ENCODE peak calls at places on chromosome 13, in ten cellular contexts. Z is NB4, X is ovary, K is heart left ventricle, J is adrenal gland, O is A549, R is uterus, I is H1, T is spleen, S is Peyer's patch. N is an unnamed sample.

GRCh38 chr13:93036380-93036779 is 190.2 kb upstream of the GPC6 start:
- DNase-seq in I (no peak), O (no peak), J (no peak), R (no peak), X (no peak), T (no peak), K (no peak), S (no peak), Z (no peak), N (no peak)

GRCh38 chr13:93280688-93281087 is 54.1 kb downstream of the GPC6 start:
- DNase-seq in I (no peak), T (no peak), S (no peak), Z (no peak), R (no peak), O (no peak), X (no peak), J (no peak), K (no peak), N (no peak)

GRCh38 chr13:51714663-51715168 is 89.2 kb downstream of the DHRS12 start:
- DNase-seq in I (no peak), K (no peak), X (no peak), Z (peak), S (no peak), J (no peak), R (no peak), O (peak), T (no peak), N (no peak)

GRCh38 chr13:27920677-27921420 is 1.0 kb downstream of the PDX1 start:
- DNase-seq in Z (peak), I (no peak), T (no peak), J (no peak), K (no peak), X (no peak), S (peak), R (no peak), O (peak), N (no peak)

GRCh38 chr13:48449656-48450055 is 36.7 kb upstream of the LPAR6 start:
- DNase-seq in J (no peak), R (no peak), T (no peak), X (no peak), Z (no peak), S (no peak), I (no peak), O (no peak), K (no peak), N (no peak)

GRCh38 chr13:38477676-38478075 is 128.0 kb downstream of the UFM1 start:
- DNase-seq in O (no peak), I (no peak), R (no peak), X (no peak), S (no peak), K (no peak), Z (no peak), J (no peak), T (no peak), N (no peak)

GRCh38 chr13:79667771-79668170 is 186.8 kb downstream of the NDFIP2 start:
- DNase-seq in Z (no peak), S (no peak), K (no peak), O (no peak), R (no peak), X (no peak), J (no peak), T (no peak), I (no peak), N (no peak)

GRCh38 chr13:51221674-51222509 is at the start of gene FAM124A:
- DNase-seq in T (peak), O (peak), I (no peak), S (peak), K (peak), Z (peak), J (peak), R (peak), X (peak), N (peak)

GRCh38 chr13:98537740-98538139 is 39.2 kb downstream of the STK24 start:
- DNase-seq in J (no peak), O (no peak), Z (no peak), X (no peak), K (no peak), R (no peak), I (no peak), T (no peak), S (no peak), N (no peak)

GRCh38 chr13:21976159-21976558 is 305.3 kb downstream of the FGF9 start:
- DNase-seq in T (no peak), Z (no peak), X (no peak), O (no peak), I (no peak), S (no peak), K (no peak), R (no peak), J (no peak), N (no peak)

GRCh38 chr13:105506463-105506862 is 1029.0 kb downstream of the EFNB2 start:
- DNase-seq in J (no peak), K (no peak), Z (no peak), X (no peak), T (no peak), R (no peak), O (no peak), S (no peak), I (no peak), N (no peak)

GRCh38 chr13:80166352-80166751 is 174.6 kb downstream of the SPRY2 start:
- DNase-seq in T (no peak), I (no peak), K (no peak), O (no peak), R (no peak), Z (no peak), X (no peak), J (peak), S (no peak), N (no peak)

GRCh38 chr13:20197361-20197834 is 4.7 kb upstream of the GJB2 start:
- DNase-seq in J (peak), O (peak), K (no peak), T (no peak), S (no peak), I (no peak), X (no peak), Z (peak), R (no peak), N (peak)

GRCh38 chr13:78816592-78816991 is 157.6 kb upstream of the OBI1 start:
- DNase-seq in X (no peak), K (no peak), R (no peak), J (no peak), I (no peak), Z (no peak), T (no peak), S (no peak), O (no peak), N (no peak)

GRCh38 chr13:99827011-99827410 is 144.6 kb downstream of the ZIC5 start:
- DNase-seq in O (no peak), J (no peak), T (no peak), Z (no peak), S (no peak), X (no peak), I (no peak), R (no peak), K (no peak), N (no peak)

GRCh38 chr13:100301418-100301817 is 212.5 kb downstream of the PCCA start:
- DNase-seq in S (no peak), R (no peak), J (peak), X (no peak), O (no peak), T (no peak), K (no peak), I (no peak), Z (no peak), N (no peak)

GRCh38 chr13:37640499-37640898 is 41.9 kb upstream of the POSTN start:
- DNase-seq in K (no peak), R (no peak), O (peak), T (no peak), Z (peak), I (no peak), J (peak), X (no peak), S (no peak), N (no peak)

GRCh38 chr13:87356314-87356713 is 314.9 kb upstream of the SLITRK5 start:
- DNase-seq in R (no peak), K (no peak), I (no peak), S (no peak), X (no peak), O (no peak), J (no peak), T (peak), Z (no peak), N (no peak)

GRCh38 chr13:110942248-110942981 is 27.5 kb upstream of the ANKRD10 start:
- DNase-seq in X (no peak), O (no peak), K (no peak), T (no peak), J (no peak), R (no peak), S (no peak), Z (no peak), I (no peak), N (no peak)

GRCh38 chr13:42964681-42965305 is 27.2 kb downstream of the EPSTI1 start:
- DNase-seq in O (no peak), R (no peak), J (no peak), K (no peak), S (no peak), X (no peak), Z (no peak), T (no peak), I (no peak), N (no peak)

GRCh38 chr13:24042710-24043440 is 117.6 kb upstream of the SPATA13 start:
- DNase-seq in T (no peak), Z (peak), O (no peak), R (no peak), I (no peak), X (no peak), S (no peak), J (no peak), K (no peak), N (no peak)

GRCh38 chr13:32538234-32538620 is 368 bp downstream of the N4BP2L2 start:
- DNase-seq in K (peak), S (no peak), X (no peak), J (peak), T (peak), O (no peak), Z (no peak), R (no peak), I (no peak), N (peak)

GRCh38 chr13:99341969-99342722 is 34.9 kb upstream of the GPR183 start:
- DNase-seq in I (no peak), S (no peak), Z (no peak), K (no peak), X (no peak), J (no peak), O (no peak), R (no peak), T (no peak), N (no peak)

GRCh38 chr13:110944121-110944967 is 29.5 kb upstream of the ANKRD10 start:
- DNase-seq in S (no peak), T (no peak), R (no peak), X (peak), J (peak), Z (peak), I (no peak), K (no peak), O (peak), N (peak)

GRCh38 chr13:20160346-20161274 is at the start of gene GJA3:
- DNase-seq in K (peak), S (no peak), I (no peak), X (no peak), R (no peak), T (peak), Z (peak), O (peak), J (no peak), N (peak)

GRCh38 chr13:76512676-76513277 is 373.4 kb downstream of the KCTD12 start:
- DNase-seq in T (no peak), X (no peak), O (peak), Z (peak), S (no peak), R (no peak), I (no peak), K (no peak), J (peak), N (no peak)

GRCh38 chr13:82364525-82364924 is 1517.7 kb downstream of the SLITRK1 start:
- DNase-seq in Z (no peak), T (no peak), R (no peak), X (no peak), I (no peak), K (no peak), O (no peak), J (no peak), S (no peak), N (no peak)

GRCh38 chr13:42997381-42997780 is 5.3 kb upstream of the EPSTI1 start:
- DNase-seq in X (no peak), Z (no peak), R (no peak), T (no peak), S (no peak), I (no peak), J (no peak), K (no peak), O (no peak), N (no peak)

GRCh38 chr13:31160857-31161582 is 684 bp downstream of the HSPH1 start:
- DNase-seq in K (peak), J (peak), O (peak), Z (peak), X (peak), S (peak), T (peak), R (peak), I (no peak), N (no peak)

GRCh38 chr13:91397595-91397994 is 826 bp upstream of the GPC5 start:
- DNase-seq in K (no peak), Z (no peak), I (no peak), S (no peak), T (no peak), J (no peak), R (no peak), O (no peak), X (no peak), N (no peak)

GRCh38 chr13:65964672-65965071 is 1265.5 kb downstream of the PCDH9 start:
- DNase-seq in K (no peak), S (no peak), Z (no peak), I (no peak), X (no peak), J (no peak), O (no peak), R (no peak), T (no peak), N (no peak)

GRCh38 chr13:45206340-45206739 is 5.5 kb upstream of the KCTD4 start:
- DNase-seq in S (no peak), O (peak), J (no peak), I (no peak), K (no peak), R (no peak), X (no peak), Z (no peak), T (no peak), N (no peak)

GRCh38 chr13:40207110-40207478 is 459.3 kb downstream of the FOXO1 start:
- DNase-seq in I (no peak), K (no peak), Z (peak), J (no peak), S (no peak), R (no peak), T (no peak), X (no peak), O (no peak), N (no peak)

GRCh38 chr13:47110833-47111240 is 214.0 kb upstream of the HTR2A start:
- DNase-seq in J (no peak), O (no peak), S (no peak), X (no peak), Z (no peak), I (no peak), T (no peak), K (no peak), R (no peak), N (no peak)
- TF ChIP-seq POLR2A in J (no peak), O (no peak), S (no peak), X (no peak), Z (no peak), I (no peak), T (no peak), K (no peak), R (no peak), N (no peak)

GRCh38 chr13:29923554-29924481 is 73.4 kb upstream of the UBL3 start:
- DNase-seq in X (peak), T (peak), I (peak), R (peak), J (peak), K (peak), Z (peak), O (peak), S (peak), N (peak)
- TF ChIP-seq POLR2A in X (no peak), T (no peak), I (no peak), R (peak), J (no peak), K (no peak), Z (no peak), O (no peak), S (no peak), N (no peak)

GRCh38 chr13:101917475-101917810 is 465.0 kb downstream of the ITGBL1 start:
- DNase-seq in R (no peak), O (no peak), K (no peak), I (no peak), S (no peak), T (no peak), X (no peak), J (no peak), Z (no peak), N (no peak)

GRCh38 chr13:101916108-101916757 is 463.8 kb downstream of the ITGBL1 start:
- DNase-seq in S (no peak), K (peak), J (no peak), Z (no peak), R (no peak), O (peak), I (peak), X (no peak), T (no peak), N (no peak)

GRCh38 chr13:101919541-101920306 is 467.2 kb downstream of the ITGBL1 start:
- DNase-seq in J (no peak), T (no peak), K (peak), Z (peak), S (no peak), O (no peak), X (no peak), I (no peak), R (no peak), N (no peak)

GRCh38 chr13:101916758-101917474 is 464.4 kb downstream of the ITGBL1 start:
- DNase-seq in J (no peak), R (no peak), T (no peak), K (no peak), S (no peak), Z (no peak), O (no peak), I (no peak), X (no peak), N (no peak)

DNA sequence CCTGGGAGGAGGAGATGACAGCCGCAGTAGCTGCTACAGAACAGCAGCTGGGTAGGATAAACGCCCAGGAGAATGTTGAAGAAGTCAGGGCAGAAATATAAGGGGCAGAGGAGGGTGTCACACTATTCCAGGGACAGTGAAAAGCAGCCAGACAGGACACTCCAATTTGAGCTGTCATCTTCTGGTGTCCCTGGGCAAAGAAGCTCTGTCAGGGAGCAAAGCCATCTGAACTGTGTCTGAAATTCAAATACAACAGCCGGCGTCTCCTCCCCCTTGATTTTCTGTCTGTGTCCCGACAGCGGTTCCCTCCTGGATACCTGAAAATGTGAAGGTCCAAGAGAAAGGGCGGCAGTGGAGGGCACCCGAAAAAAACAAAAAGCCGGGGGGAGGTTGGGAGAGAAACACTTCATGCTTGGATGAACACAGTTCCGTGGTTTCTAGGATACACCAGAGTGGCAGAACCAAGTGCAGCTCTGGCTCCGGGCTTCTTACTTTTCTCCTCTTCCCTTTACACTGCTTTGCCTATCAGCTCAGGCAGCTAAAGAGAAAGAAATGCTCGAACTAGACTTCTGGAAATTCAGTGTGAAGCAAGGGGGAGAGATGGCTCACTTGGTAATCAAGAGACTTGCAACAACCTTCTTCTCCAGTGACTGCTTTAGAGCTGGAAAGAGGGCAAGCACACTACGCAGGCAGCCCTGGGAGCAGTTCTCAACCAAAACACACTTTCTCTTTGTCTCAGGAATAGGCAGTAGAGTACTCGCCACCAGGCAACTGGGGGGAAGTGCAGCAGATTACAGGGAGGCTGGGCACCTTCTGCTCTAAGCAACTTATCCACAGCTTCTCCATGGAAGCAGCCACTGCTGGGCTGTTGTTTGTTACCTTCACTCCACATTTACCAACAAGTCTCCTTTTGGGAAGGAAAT is 465.6 kb downstream of the ITGBL1 start:
- DNase-seq in O (no peak), J (no peak), I (no peak), T (no peak), X (no peak), S (no peak), Z (no peak), K (no peak), R (no peak), N (no peak)
- TF ChIP-seq POLR2A in O (no peak), J (no peak), I (no peak), T (no peak), X (no peak), S (no peak), Z (no peak), K (no peak), R (no peak), N (no peak)

DNA sequence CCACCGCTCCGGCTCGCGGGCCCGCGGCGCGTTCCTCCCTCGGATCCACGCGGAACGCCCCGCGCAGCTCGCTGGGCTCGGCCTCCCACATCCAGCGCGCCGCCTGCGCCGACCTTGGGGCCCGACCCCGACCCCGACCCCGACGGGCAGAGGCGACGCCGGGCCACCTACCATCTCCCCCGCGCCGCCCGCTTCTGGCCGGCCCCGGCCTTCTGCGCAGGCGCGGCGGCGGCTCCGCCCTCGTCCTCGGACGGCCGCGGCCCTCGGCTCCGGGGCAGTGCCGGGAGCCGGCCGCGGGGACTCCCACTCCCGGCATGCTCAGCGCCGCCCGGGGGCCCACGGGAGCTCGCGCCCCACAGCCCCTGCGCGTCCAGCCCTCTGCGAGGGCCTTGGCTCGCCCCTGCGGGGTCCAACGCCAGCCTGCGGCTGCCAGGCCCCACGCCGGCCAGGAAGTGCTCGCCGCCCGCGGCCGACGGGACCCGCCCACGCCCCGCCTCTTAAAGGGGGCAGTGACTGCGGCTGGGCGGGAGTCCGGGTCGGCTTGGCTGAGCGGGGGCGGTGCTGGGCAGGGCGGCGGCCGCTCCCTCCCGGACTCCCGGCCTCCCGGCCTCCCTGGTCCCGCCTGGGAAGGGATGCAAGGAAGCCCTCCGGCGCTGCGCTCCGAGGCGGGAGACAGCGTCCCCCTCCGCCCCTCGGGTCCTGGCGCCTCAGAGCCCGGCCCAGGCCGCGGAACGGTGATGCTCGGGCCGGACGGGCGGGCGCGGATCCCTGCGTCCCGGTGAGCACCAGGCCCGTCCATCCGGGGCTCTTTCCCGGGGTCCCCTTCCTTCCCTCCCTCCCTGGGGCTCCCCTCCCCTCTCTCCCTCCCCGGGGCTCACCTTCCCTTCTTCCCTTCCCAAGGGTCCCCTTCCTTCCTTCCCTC is at the start of gene DCUN1D2:
- DNase-seq in R (peak), O (peak), J (peak), T (peak), I (peak), X (peak), S (peak), K (peak), Z (peak), N (peak)
- TF ChIP-seq POLR2A in R (peak), O (peak), J (peak), T (no peak), I (peak), X (peak), S (peak), K (peak), Z (peak), N (peak)

GRCh38 chr13:44084146-44084545 is 204.4 kb downstream of the LACC1 start:
- DNase-seq in J (no peak), I (no peak), O (no peak), K (no peak), S (no peak), T (no peak), X (no peak), R (no peak), Z (no peak), N (no peak)
- TF ChIP-seq POLR2A in J (no peak), I (no peak), O (no peak), K (no peak), S (no peak), T (no peak), X (no peak), R (no peak), Z (no peak), N (no peak)